ENCODE peak calls at places on chromosomes 12 and 14, in nine cellular contexts. F is psoas muscle, L is hepatocyte, Q is small intestine, R is DND-41, K is PC-9, E is SJSA1, X is upper lobe of right lung, W is cardiac muscle cell. C is an unnamed sample.

GRCh38 chr14:31982642-31983041 is 94.5 kb upstream of the ARHGAP5 start:
- DNase-seq in F (no peak), L (no peak), Q (no peak), R (no peak), K (no peak), E (no peak), X (no peak), W (no peak), C (no peak)

GRCh38 chr14:76954371-76954770 is 74.1 kb downstream of the IRF2BPL start:
- DNase-seq in F (no peak), L (no peak), Q (no peak), R (no peak), K (no peak), E (no peak), X (no peak), W (no peak), C (no peak)

GRCh38 chr14:84646791-84647500 is 883.0 kb upstream of the FLRT2 start:
- DNase-seq in F (no peak), L (no peak), Q (no peak), R (no peak), K (no peak), E (no peak), X (no peak), W (peak; percentile 69), C (no peak)

GRCh38 chr12:65941388-65941787 is 117.1 kb downstream of the HMGA2 start:
- DNase-seq in F (no peak), L (no peak), Q (no peak), R (no peak), K (no peak), E (no peak), X (no peak), W (peak; percentile 75), C (no peak)

GRCh38 chr14:35355981-35356839 is 48.3 kb downstream of the NFKBIA start:
- DNase-seq in F (no peak), L (peak; percentile 86), Q (peak; percentile 98), R (no peak), K (peak; percentile 76), E (no peak), X (no peak), W (peak; percentile 75), C (no peak)

GRCh38 chr12:76310110-76310509 is 38.1 kb downstream of the BBS10 start:
- DNase-seq in F (no peak), L (no peak), Q (no peak), R (no peak), K (peak; percentile 18), E (peak; percentile 48), X (no peak), W (peak; percentile 27), C (no peak)

GRCh38 chr12:51621155-51621922 is 30.3 kb downstream of the SCN8A start:
- DNase-seq in F (no peak), L (no peak), Q (no peak), R (no peak), K (no peak), E (no peak), X (no peak), W (peak; percentile 54), C (no peak)

GRCh38 chr12:8018666-8019581 is 13.6 kb upstream of the FOXJ2 start:
- DNase-seq in F (peak; percentile 39), L (no peak), Q (no peak), R (peak; percentile 61), K (peak; percentile 45), E (no peak), X (no peak), W (peak; percentile 22), C (no peak)

GRCh38 chr12:94098466-94098865 is 49.9 kb upstream of the PLXNC1 start:
- DNase-seq in F (no peak), L (no peak), Q (no peak), R (no peak), K (peak; percentile 20), E (no peak), X (no peak), W (peak; percentile 82), C (no peak)

GRCh38 chr12:112798019-112798760 is 6.6 kb downstream of the RPH3A start:
- DNase-seq in F (no peak), L (no peak), Q (no peak), R (no peak), K (no peak), E (no peak), X (no peak), W (no peak), C (peak; percentile 19)

GRCh38 chr12:70292017-70292776 is 49.0 kb downstream of the CNOT2 start:
- DNase-seq in F (no peak), L (no peak), Q (no peak), R (no peak), K (no peak), E (no peak), X (no peak), W (no peak), C (no peak)

GRCh38 chr14:52918486-52918885 is 32.4 kb downstream of the FERMT2 start:
- DNase-seq in F (no peak), L (no peak), Q (peak; percentile 57), R (peak; percentile 25), K (no peak), E (no peak), X (no peak), W (peak; percentile 57), C (no peak)

GRCh38 chr12:118190266-118190665 is 54.3 kb downstream of the PEBP1 start:
- DNase-seq in F (no peak), L (peak; percentile 18), Q (no peak), R (no peak), K (no peak), E (no peak), X (no peak), W (peak; percentile 50), C (peak; percentile 12)

GRCh38 chr12:25155031-25155576 is 39.9 kb downstream of the DNAI7 start:
- DNase-seq in F (no peak), L (peak; percentile 27), Q (peak; percentile 42), R (no peak), K (no peak), E (no peak), X (no peak), W (peak; percentile 43), C (no peak)

GRCh38 chr14:94392510-94392935 is 4.1 kb upstream of the SERPINA1 start:
- DNase-seq in F (peak; percentile 27), L (peak; percentile 23), Q (no peak), R (peak; percentile 58), K (no peak), E (no peak), X (peak; percentile 84), W (peak; percentile 94), C (no peak)

GRCh38 chr14:105123981-105124836 is 44.4 kb downstream of the JAG2 start:
- DNase-seq in F (no peak), L (no peak), Q (peak; percentile 92), R (no peak), K (no peak), E (peak; percentile 15), X (no peak), W (no peak), C (no peak)

GRCh38 chr14:54486685-54487084 is 2.1 kb downstream of the GMFB start:
- DNase-seq in F (no peak), L (no peak), Q (no peak), R (peak; percentile 35), K (no peak), E (no peak), X (no peak), W (peak; percentile 38), C (no peak)

DNA sequence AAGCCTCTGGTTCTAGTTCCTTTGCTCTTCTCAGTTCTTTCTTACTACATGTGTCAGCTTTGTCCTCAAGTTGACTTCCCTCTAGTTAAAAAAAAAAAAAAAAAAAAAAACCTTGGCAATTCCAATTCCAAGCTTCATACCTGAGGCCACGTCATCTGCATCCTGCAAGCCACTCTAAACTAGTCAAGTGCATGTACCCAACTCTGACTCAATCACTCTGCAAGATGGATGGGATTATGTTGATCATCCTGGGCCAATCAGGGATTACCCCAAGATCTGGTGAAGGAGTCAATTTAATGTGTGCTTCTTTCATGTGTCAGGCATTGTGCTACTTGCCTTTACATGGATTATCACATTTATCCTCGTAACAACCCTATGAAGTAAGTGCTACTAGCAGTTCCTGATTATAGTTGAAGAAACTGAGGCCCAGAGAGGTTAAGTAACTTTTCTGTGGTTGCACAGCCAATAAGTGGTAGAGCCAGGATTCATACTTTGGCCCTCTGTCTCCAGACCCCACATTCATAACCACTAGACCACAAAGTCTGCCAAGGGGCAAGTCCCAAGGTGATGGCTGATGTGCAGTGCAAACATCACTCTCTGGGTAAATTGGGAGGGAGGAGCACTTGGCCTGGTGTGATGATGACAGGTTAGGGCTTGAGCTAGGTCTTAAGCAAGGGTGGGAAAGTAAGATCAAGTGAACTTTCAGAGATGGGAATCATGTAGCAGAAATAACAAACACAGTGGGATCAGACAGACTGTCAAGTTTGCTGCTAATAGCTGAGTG is 17.3 kb upstream of the CCND2 start:
- DNase-seq in F (no peak), L (no peak), Q (no peak), R (no peak), K (no peak), E (no peak), X (no peak), W (no peak), C (no peak)
- H3K27ac ChIP-seq in F (no peak overlapping the region), L (no peak overlapping the region), Q (no peak overlapping the region), R (no peak overlapping the region), K (no peak overlapping the region), E (no peak overlapping the region), X (no peak overlapping the region), W (no peak overlapping the region), C (no peak overlapping the region)

GRCh38 chr12:79911889-79912656 is 22.8 kb downstream of the PPP1R12A start:
- DNase-seq in F (no peak), L (no peak), Q (no peak), R (no peak), K (no peak), E (no peak), X (no peak), W (peak; percentile 40), C (no peak)
- H3K27ac ChIP-seq in F (no peak overlapping the region), L (no peak overlapping the region), Q (no peak overlapping the region), R (no peak overlapping the region), K (no peak overlapping the region), E (no peak overlapping the region), X (no peak overlapping the region), W (peak overlapping the region; percentile 72), C (no peak overlapping the region)

DNA sequence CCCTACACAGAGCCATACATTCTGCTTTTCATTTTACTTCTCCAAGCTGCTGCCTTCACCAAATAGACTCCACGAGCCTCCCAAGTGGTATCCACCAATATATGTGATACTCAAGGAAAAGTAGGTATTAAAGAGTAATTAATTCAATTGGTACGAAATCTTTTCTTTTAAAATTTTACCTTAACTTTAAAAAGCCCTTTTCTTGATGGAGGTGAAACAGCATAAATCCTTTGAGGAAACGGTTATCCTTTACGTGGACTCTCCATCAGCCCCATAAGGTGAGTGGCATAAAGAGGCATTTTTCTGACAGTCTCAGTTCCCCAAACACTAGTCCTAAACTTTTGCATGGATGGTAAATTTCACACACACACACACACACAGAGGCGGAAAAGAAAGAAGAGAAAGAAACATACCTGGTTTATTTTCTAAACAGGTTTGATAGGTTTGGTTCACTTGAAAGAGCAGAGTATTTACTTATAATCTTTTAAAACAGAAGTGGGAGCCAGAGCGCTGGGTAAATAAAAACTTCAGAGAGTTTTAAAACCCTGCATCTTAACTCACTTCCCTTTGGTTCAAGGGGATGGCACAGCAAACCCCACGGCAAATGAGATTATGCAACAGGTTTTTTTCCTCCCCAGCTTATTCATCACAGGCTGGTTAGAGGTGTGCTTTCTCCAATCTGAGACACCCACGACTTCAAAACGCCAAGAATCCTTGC is 1.9 kb downstream of the DUSP16 start:
- DNase-seq in F (no peak), L (peak; percentile 77), Q (peak; percentile 84), R (peak; percentile 20), K (peak; percentile 58), E (no peak), X (no peak), W (peak; percentile 76), C (peak; percentile 24)
- H3K27ac ChIP-seq in F (peak overlapping the region; percentile 98), L (peak overlapping the region; percentile 100), Q (peak overlapping the region; percentile 99), R (no peak overlapping the region), K (peak overlapping the region; percentile 92), E (peak overlapping the region; percentile 100), X (peak overlapping the region; percentile 99), W (peak overlapping the region; percentile 100), C (peak overlapping the region; percentile 97)

GRCh38 chr14:69606816-69607215 is 4.6 kb upstream of the SUSD6 start:
- DNase-seq in F (no peak), L (no peak), Q (peak; percentile 17), R (no peak), K (no peak), E (no peak), X (no peak), W (no peak), C (no peak)
- H3K27ac ChIP-seq in F (no peak overlapping the region), L (peak overlapping the region; percentile 72), Q (no peak overlapping the region), R (no peak overlapping the region), K (no peak overlapping the region), E (no peak overlapping the region), X (no peak overlapping the region), W (peak overlapping the region; percentile 57), C (no peak overlapping the region)